ENCODE peak calls at places on chromosomes 16 and 17, in nine cellular contexts. X, R, I, Z, V, M, F, D and P are unnamed samples.

GRCh38 chr17:40086150-40087044 is 14.0 kb downstream of the NR1D1 start:
- DNase-seq in M (peak; percentile 43), R (no peak), F (peak; percentile 63), V (peak; percentile 59), I (peak; percentile 83), X (peak; percentile 87), Z (peak; percentile 59), D (peak; percentile 52), P (peak; percentile 61)

GRCh38 chr16:21554795-21555585 is 44.4 kb upstream of the METTL9 start:
- DNase-seq in F (peak; percentile 83), R (peak; percentile 94), I (peak; percentile 95), V (peak; percentile 94), M (peak; percentile 81), Z (peak; percentile 89), D (peak; percentile 89), X (peak; percentile 96), P (peak; percentile 93)

GRCh38 chr17:35731239-35731931 is at the start of gene RASL10B:
- DNase-seq in D (no peak), I (peak; percentile 85), Z (peak; percentile 55), X (peak; percentile 78), V (peak; percentile 69), R (peak; percentile 60), F (peak; percentile 62), M (peak; percentile 61), P (peak; percentile 39)

GRCh38 chr17:32241521-32242094 is 24.0 kb upstream of the RHBDL3 start:
- DNase-seq in F (no peak), M (no peak), R (no peak), X (no peak), I (no peak), D (no peak), Z (no peak), V (no peak), P (no peak)

GRCh38 chr17:47267354-47267828 is 13.8 kb downstream of the ITGB3 start:
- DNase-seq in V (no peak), M (no peak), R (no peak), D (no peak), Z (no peak), X (no peak), I (no peak), F (peak; percentile 72), P (no peak)

GRCh38 chr16:22727285-22728166 is 86.4 kb upstream of the HS3ST2 start:
- DNase-seq in V (no peak), Z (no peak), I (no peak), X (no peak), R (no peak), M (no peak), D (no peak), F (no peak), P (no peak)

GRCh38 chr16:80009971-80010659 is 409.6 kb upstream of the MAF start:
- DNase-seq in R (no peak), I (no peak), M (no peak), F (no peak), Z (no peak), X (no peak), V (no peak), D (no peak), P (no peak)

GRCh38 chr16:10619271-10619849 is 39.0 kb upstream of the EMP2 start:
- DNase-seq in Z (no peak), M (no peak), V (no peak), X (peak; percentile 58), D (peak; percentile 17), R (no peak), F (no peak), I (peak; percentile 50), P (no peak)

DNA sequence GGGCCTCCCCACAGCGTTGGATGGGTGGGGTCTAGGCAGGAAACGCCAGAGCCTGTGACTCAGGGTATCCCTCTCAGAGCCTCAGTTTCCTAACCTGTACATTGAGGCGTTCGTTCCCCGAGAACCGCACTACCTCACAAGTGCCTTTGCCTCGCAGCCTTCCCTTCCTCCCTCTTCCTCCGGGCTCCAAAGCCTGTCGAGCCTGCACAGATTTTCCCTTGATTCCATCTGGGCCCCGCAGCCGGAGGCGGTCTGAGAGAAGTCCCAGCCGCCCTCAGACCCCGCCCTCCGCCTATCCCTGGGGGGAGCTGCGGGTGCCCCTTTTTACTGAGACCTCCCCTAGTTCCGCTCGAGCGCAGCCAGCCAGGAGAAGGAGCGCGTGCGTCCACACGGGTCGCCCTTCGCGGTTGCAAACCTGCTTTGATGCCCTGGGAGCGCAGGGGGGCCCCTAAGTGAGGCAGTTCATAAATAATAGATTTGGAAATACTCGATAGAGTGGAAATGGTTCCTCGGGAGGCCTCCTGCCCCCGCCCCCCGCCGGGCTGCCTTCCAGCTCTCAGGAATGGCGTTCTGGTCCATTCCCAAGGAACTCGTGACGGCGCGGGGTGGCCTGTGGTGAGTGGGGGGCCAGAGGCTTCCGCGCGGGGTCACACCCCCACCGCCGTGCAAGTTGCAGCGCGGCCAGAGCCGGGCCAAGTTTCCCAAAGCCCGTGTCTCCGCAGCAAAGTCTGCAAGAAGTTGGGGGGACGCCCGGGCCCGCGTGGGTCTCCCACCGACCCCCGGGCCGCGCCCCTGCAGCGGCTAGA is 672 bp downstream of the C16orf74 start:
- DNase-seq in F (peak; percentile 70), M (peak; percentile 20), X (no peak), Z (peak; percentile 40), I (peak; percentile 59), R (no peak), V (peak; percentile 63), D (no peak), P (no peak)
- H3K4me1 ChIP-seq in F (peaks cover 23% of the 10 kb centered on the region), M (peaks cover 5% of the 10 kb centered on the region), X (peaks cover 11% of the 10 kb centered on the region), Z (peaks cover 12% of the 10 kb centered on the region), I (peaks cover 27% of the 10 kb centered on the region), R (peaks cover 30% of the 10 kb centered on the region), V (peaks cover 11% of the 10 kb centered on the region), D (peaks cover 17% of the 10 kb centered on the region), P (peaks cover 8% of the 10 kb centered on the region)

GRCh38 chr17:17523001-17523713 is 27.0 kb upstream of the RASD1 start:
- DNase-seq in V (no peak), X (peak; percentile 17), R (no peak), D (no peak), F (no peak), I (peak; percentile 50), M (no peak), Z (no peak), P (no peak)
- H3K27ac ChIP-seq in V (no peak overlapping the region), X (no peak overlapping the region), R (no peak overlapping the region), D (no peak overlapping the region), F (peak overlapping the region; percentile 47), I (peak overlapping the region; percentile 65), M (no peak overlapping the region), Z (no peak overlapping the region), P (no peak overlapping the region)

GRCh38 chr17:50952889-50953288 is 86.7 kb upstream of the TOB1 start:
- DNase-seq in M (no peak), F (no peak), X (no peak), I (no peak), R (peak; percentile 56), Z (no peak), D (no peak), V (no peak), P (no peak)
- H3K4me1 ChIP-seq in M (peaks cover 32% of the 10 kb centered on the region), F (peaks cover 49% of the 10 kb centered on the region), X (peaks cover 84% of the 10 kb centered on the region), I (peaks cover 36% of the 10 kb centered on the region), R (peaks cover 65% of the 10 kb centered on the region), Z (peaks cover 26% of the 10 kb centered on the region), D (peaks cover 16% of the 10 kb centered on the region), V (peaks cover 8% of the 10 kb centered on the region), P (no peaks in the 10 kb centered on the region)

DNA sequence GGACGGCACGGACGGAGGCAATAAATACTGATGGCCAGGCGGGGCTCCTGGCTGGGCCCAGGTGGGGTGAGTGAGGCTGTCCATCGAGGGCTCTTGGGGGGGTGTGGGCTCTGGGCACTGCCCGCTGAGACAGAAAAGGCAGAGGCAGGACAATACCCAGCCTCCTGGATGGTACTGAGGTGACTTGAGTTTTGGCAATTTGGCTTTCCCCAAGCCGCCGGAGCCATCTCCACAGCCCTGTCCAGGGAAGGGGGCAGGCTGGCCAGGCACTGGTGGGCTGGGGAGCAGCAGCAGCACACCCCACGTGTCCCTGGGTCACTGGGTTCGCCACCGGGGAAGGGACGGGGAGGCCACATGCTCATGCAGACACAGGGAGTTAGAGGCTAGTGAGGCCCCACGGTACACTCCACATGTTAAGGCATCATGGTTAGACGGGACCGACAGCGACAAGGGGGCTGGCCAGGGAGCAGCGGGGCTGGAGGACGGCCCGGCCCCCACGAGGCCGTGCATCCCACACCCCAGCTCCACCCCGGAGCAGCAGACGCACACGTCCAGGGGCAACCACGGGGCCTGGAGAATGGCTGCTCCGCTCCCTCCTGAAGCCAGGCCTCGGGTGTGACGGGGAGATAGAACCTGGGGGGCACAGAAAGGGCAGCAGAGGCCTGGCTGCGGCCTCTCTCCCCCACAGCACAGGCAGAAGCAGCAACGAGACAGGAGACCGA is 3.0 kb downstream of the ARHGDIA start:
- DNase-seq in X (no peak), D (no peak), R (no peak), F (no peak), I (no peak), V (no peak), Z (no peak), M (no peak), P (no peak)
- H3K27ac ChIP-seq in X (peak overlapping the region; percentile 99), D (peak overlapping the region; percentile 17), R (peak overlapping the region; percentile 95), F (peak overlapping the region; percentile 96), I (peak overlapping the region; percentile 85), V (peak overlapping the region; percentile 13), Z (peak overlapping the region; percentile 96), M (peak overlapping the region; percentile 18), P (no peak overlapping the region)

GRCh38 chr16:86467490-86467889 is 42.8 kb upstream of the FOXF1 start:
- DNase-seq in Z (no peak), X (no peak), V (no peak), R (no peak), F (no peak), M (no peak), I (no peak), D (no peak), P (no peak)
- H3K4me1 ChIP-seq in Z (no peaks in the 10 kb centered on the region), X (no peaks in the 10 kb centered on the region), V (no peaks in the 10 kb centered on the region), R (no peaks in the 10 kb centered on the region), F (no peaks in the 10 kb centered on the region), M (no peaks in the 10 kb centered on the region), I (no peaks in the 10 kb centered on the region), D (no peaks in the 10 kb centered on the region), P (no peaks in the 10 kb centered on the region)

DNA sequence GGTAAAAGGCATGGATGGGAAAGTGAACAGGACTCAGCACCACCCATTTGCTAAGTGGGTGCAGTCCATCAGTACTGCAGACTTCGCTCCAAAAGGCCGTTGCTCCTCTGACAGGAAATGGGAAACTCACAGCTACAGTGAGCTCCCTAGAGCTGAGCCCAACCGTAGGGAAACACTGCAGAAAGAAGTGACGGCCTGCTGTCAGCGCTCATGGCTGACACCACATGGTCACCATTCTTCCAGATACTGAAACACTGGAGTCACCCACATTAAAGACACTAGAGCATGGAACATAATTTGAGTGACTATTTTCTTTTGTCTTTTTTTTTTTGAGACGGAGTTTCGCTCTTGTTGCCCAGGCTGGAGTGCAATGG is 31.9 kb downstream of the UBE2O start:
- DNase-seq in F (peak; percentile 32), M (no peak), D (no peak), Z (no peak), X (no peak), I (no peak), R (peak; percentile 64), V (no peak), P (no peak)
- H3K27ac ChIP-seq in F (peak overlapping the region; percentile 83), M (no peak overlapping the region), D (no peak overlapping the region), Z (no peak overlapping the region), X (no peak overlapping the region), I (no peak overlapping the region), R (peak overlapping the region; percentile 67), V (no peak overlapping the region), P (no peak overlapping the region)

GRCh38 chr17:75364078-75364477 is 41.4 kb downstream of the GRB2 start:
- DNase-seq in X (no peak), R (no peak), F (peak; percentile 66), Z (no peak), V (no peak), I (no peak), M (no peak), D (no peak), P (no peak)
- H3K4me1 ChIP-seq in X (peaks cover 77% of the 10 kb centered on the region), R (peaks cover 84% of the 10 kb centered on the region), F (peaks cover 11% of the 10 kb centered on the region), Z (peaks cover 8% of the 10 kb centered on the region), V (peaks cover 42% of the 10 kb centered on the region), I (peaks cover 29% of the 10 kb centered on the region), M (peaks cover 11% of the 10 kb centered on the region), D (peaks cover 83% of the 10 kb centered on the region), P (peaks cover 54% of the 10 kb centered on the region)

GRCh38 chr17:385195-385835 is 32.7 kb upstream of the RPH3AL start:
- DNase-seq in R (no peak), Z (peak; percentile 51), I (peak; percentile 81), F (peak; percentile 28), X (peak; percentile 84), M (peak; percentile 59), D (no peak), V (peak; percentile 52), P (no peak)
- H3K27ac ChIP-seq in R (peak overlapping the region; percentile 77), Z (peak overlapping the region; percentile 65), I (no peak overlapping the region), F (no peak overlapping the region), X (peak overlapping the region; percentile 58), M (peak overlapping the region; percentile 85), D (no peak overlapping the region), V (no peak overlapping the region), P (no peak overlapping the region)